ENCODE peak calls at places on chromosomes 5 and 9, in nine cellular contexts. Q is activated CD4-positive, alpha-beta memory T cell treated with anti-CD3 and anti-CD28 coated beads, Interleukin-2, amount 10 ng/mL, durations not matched to agents 7 days and 5 days; U is DMS153; F is tibial artery; G is globus pallidus; T is hypothalamus; W is right cardiac atrium; A is choroid plexus epithelial cell; I is CD8-positive, alpha-beta T cell. Z is an unnamed sample.

GRCh38 chr5:57488308-57488955 is 5.8 kb upstream of the ACTBL2 start:
- DNase-seq in A (peak; percentile 88), G (no peak), Q (no peak), U (no peak), T (no peak), W (no peak), I (no peak), F (no peak), Z (no peak)

GRCh38 chr9:33868430-33869000 is 51.6 kb downstream of the UBE2R2 start:
- DNase-seq in G (no peak), Q (no peak), U (no peak), W (peak; percentile 62), I (no peak), T (no peak), F (peak; percentile 61), A (peak; percentile 87), Z (peak; percentile 56)

GRCh38 chr5:53478411-53479044 is 1.9 kb upstream of the FST start:
- DNase-seq in I (no peak), W (peak; percentile 74), Q (no peak), T (no peak), F (no peak), U (peak; percentile 17), A (peak; percentile 66), G (peak; percentile 72), Z (no peak)

GRCh38 chr5:116569999-116570398 is 4.6 kb downstream of the SEMA6A start:
- DNase-seq in A (no peak), W (no peak), G (no peak), T (no peak), Q (no peak), U (no peak), F (no peak), I (no peak), Z (no peak)

GRCh38 chr5:93715776-93716175 is 25.6 kb downstream of the POU5F2 start:
- DNase-seq in U (no peak), Q (no peak), I (no peak), G (no peak), W (no peak), T (no peak), A (no peak), F (no peak), Z (no peak)

GRCh38 chr9:3262831-3263544 is 262.8 kb downstream of the RFX3 start:
- DNase-seq in U (no peak), F (no peak), W (no peak), A (no peak), G (no peak), I (no peak), T (no peak), Q (no peak), Z (no peak)

GRCh38 chr5:59115345-59115744 is 532.5 kb downstream of the RAB3C start:
- DNase-seq in U (no peak), A (peak; percentile 74), F (no peak), I (no peak), W (no peak), Q (no peak), G (no peak), T (no peak), Z (no peak)

GRCh38 chr9:126508171-126508591 is 105.5 kb upstream of the LMX1B start:
- DNase-seq in W (peak; percentile 36), T (no peak), A (no peak), G (no peak), U (no peak), F (peak; percentile 16), I (no peak), Q (no peak), Z (no peak)

GRCh38 chr9:92764381-92764987 is at the start of gene BICD2:
- DNase-seq in T (no peak), A (no peak), U (no peak), W (no peak), G (peak; percentile 37), Q (no peak), I (no peak), F (no peak), Z (no peak)

GRCh38 chr9:99732715-99733114 is 89.0 kb upstream of the NR4A3 start:
- DNase-seq in W (no peak), Q (no peak), I (no peak), U (peak; percentile 1), G (no peak), F (no peak), A (peak; percentile 69), T (no peak), Z (no peak)

GRCh38 chr9:136085815-136086212 is 9.3 kb downstream of the NACC2 start:
- DNase-seq in A (no peak), I (no peak), U (no peak), W (peak; percentile 79), G (peak; percentile 95), Q (no peak), T (peak; percentile 53), F (peak; percentile 57), Z (peak; percentile 58)